ENCODE peak calls at places on chromosomes 5 and 9, in ten cellular contexts. W is neural crest cell; K is naive thymus-derived CD4-positive, alpha-beta T cell; R is mesothelial cell of epicardium; Q is AG09309; U is CD8-positive, alpha-beta memory T cell; A is lower leg skin; E is stimulated activated CD8-positive, alpha-beta memory T cell treated with anti-CD3 and anti-CD28 coated beads, Interleukin-4, amount 100 ng/mL, for 48 hours; D is NCI-H82; T is astrocyte of the spinal cord. G is an unnamed sample.

GRCh38 chr9:73348485-73348884 is 196.8 kb downstream of the ANXA1 start:
- DNase-seq in W (no peak), K (no peak), R (no peak), Q (no peak), U (no peak), A (no peak), E (no peak), D (no peak), T (peak), G (peak)

GRCh38 chr5:81513982-81514381 is 120.0 kb upstream of the ACOT12 start:
- DNase-seq in W (no peak), K (peak), R (no peak), Q (no peak), U (no peak), A (no peak), E (no peak), D (no peak), T (peak), G (peak)

GRCh38 chr5:174045470-174046025 is at the start of gene NSG2:
- DNase-seq in W (peak), K (no peak), R (peak), Q (peak), U (no peak), A (peak), E (peak), D (peak), T (peak), G (peak)

GRCh38 chr9:113997610-113998009 is 80.5 kb downstream of the AMBP start:
- DNase-seq in W (no peak), K (no peak), R (no peak), Q (no peak), U (no peak), A (no peak), E (peak), D (no peak), T (no peak), G (no peak)

GRCh38 chr9:98873535-98874432 is 66.3 kb downstream of the GALNT12 start:
- DNase-seq in W (no peak), K (no peak), R (no peak), Q (no peak), U (no peak), A (no peak), E (no peak), D (no peak), T (peak), G (no peak)

GRCh38 chr5:36692791-36693763 is 86.7 kb downstream of the SLC1A3 start:
- DNase-seq in W (peak), K (no peak), R (peak), Q (no peak), U (no peak), A (peak), E (peak), D (peak), T (peak), G (peak)

GRCh38 chr9:76246680-76247079 is 147.5 kb downstream of the RFK start:
- DNase-seq in W (no peak), K (no peak), R (no peak), Q (no peak), U (no peak), A (no peak), E (no peak), D (no peak), T (no peak), G (no peak)

GRCh38 chr5:51960617-51961115 is 577.4 kb downstream of the ISL1 start:
- DNase-seq in W (no peak), K (no peak), R (no peak), Q (no peak), U (no peak), A (no peak), E (no peak), D (peak), T (no peak), G (peak)

GRCh38 chr5:144972317-144972716 is 801.6 kb downstream of the KCTD16 start:
- DNase-seq in W (no peak), K (no peak), R (no peak), Q (no peak), U (no peak), A (no peak), E (no peak), D (no peak), T (no peak), G (no peak)

GRCh38 chr5:115379622-115380344 is 83.3 kb upstream of the CCDC112 start:
- DNase-seq in W (no peak), K (no peak), R (no peak), Q (no peak), U (no peak), A (no peak), E (no peak), D (peak), T (peak), G (peak)

GRCh38 chr5:88045931-88046461 is 222.6 kb downstream of the TMEM161B start:
- DNase-seq in W (no peak), K (no peak), R (no peak), Q (no peak), U (no peak), A (no peak), E (no peak), D (no peak), T (peak), G (no peak)

GRCh38 chr5:57780306-57780958 is 297.8 kb upstream of the ACTBL2 start:
- DNase-seq in W (no peak), K (no peak), R (no peak), Q (no peak), U (no peak), A (no peak), E (no peak), D (no peak), T (no peak), G (no peak)

G was measured in epithelial cell of esophagus.